ENCODE peak calls at places on chromosome 22, in ten cellular contexts. One of them, this sample, is unnamed.
A peak's percentile ranks its signal among the peaks of the same experiment; 100 is the strongest.

GRCh38 chr22:45880091-45880651 is 96.8 kb downstream of the WNT7B start:
- DNase-seq in Panc1: no peak
- DNase-seq in AG20443: no peak
- DNase-seq in mesothelial cell of epicardium: peak; percentile 13
- DNase-seq in brain microvascular endothelial cell: no peak
- DNase-seq in heart right ventricle: no peak
- DNase-seq in stimulated activated CD4-positive, alpha-beta T cell treated with anti-CD3 and anti-CD28 coated beads, Interleukin-1b, Interleukin-23, amount 100 ng/mL, for 1 hour: no peak
- DNase-seq in NCI-H345: no peak
- DNase-seq in AG04450: no peak
- DNase-seq in NCI-H460: no peak
- DNase-seq in this sample: no peak

GRCh38 chr22:24402460-24403192 is 24.8 kb upstream of the ADORA2A start:
- DNase-seq in AG20443: peak; percentile 86
- DNase-seq in NCI-H460: peak; percentile 19
- DNase-seq in Panc1: peak; percentile 84
- DNase-seq in stimulated activated CD4-positive, alpha-beta T cell treated with anti-CD3 and anti-CD28 coated beads, Interleukin-1b, Interleukin-23, amount 100 ng/mL, for 1 hour: no peak
- DNase-seq in heart right ventricle: peak; percentile 49
- DNase-seq in brain microvascular endothelial cell: peak; percentile 91
- DNase-seq in mesothelial cell of epicardium: no peak
- DNase-seq in AG04450: peak; percentile 60
- DNase-seq in NCI-H345: no peak
- DNase-seq in this sample: peak; percentile 80

GRCh38 chr22:30354644-30355043 is 2.0 kb downstream of the SF3A1 start:
- DNase-seq in Panc1: no peak
- DNase-seq in mesothelial cell of epicardium: no peak
- DNase-seq in brain microvascular endothelial cell: no peak
- DNase-seq in AG04450: no peak
- DNase-seq in AG20443: no peak
- DNase-seq in heart right ventricle: no peak
- DNase-seq in NCI-H460: no peak
- DNase-seq in stimulated activated CD4-positive, alpha-beta T cell treated with anti-CD3 and anti-CD28 coated beads, Interleukin-1b, Interleukin-23, amount 100 ng/mL, for 1 hour: no peak
- DNase-seq in NCI-H345: no peak
- DNase-seq in this sample: no peak

GRCh38 chr22:39467390-39467901 is 10.6 kb downstream of the MGAT3 start:
- DNase-seq in AG04450: no peak
- DNase-seq in NCI-H345: no peak
- DNase-seq in NCI-H460: no peak
- DNase-seq in Panc1: no peak
- DNase-seq in stimulated activated CD4-positive, alpha-beta T cell treated with anti-CD3 and anti-CD28 coated beads, Interleukin-1b, Interleukin-23, amount 100 ng/mL, for 1 hour: no peak
- DNase-seq in brain microvascular endothelial cell: no peak
- DNase-seq in mesothelial cell of epicardium: no peak
- DNase-seq in heart right ventricle: no peak
- DNase-seq in AG20443: no peak
- DNase-seq in this sample: no peak

GRCh38 chr22:44369241-44369652 is 56.5 kb upstream of the SHISAL1 start:
- DNase-seq in stimulated activated CD4-positive, alpha-beta T cell treated with anti-CD3 and anti-CD28 coated beads, Interleukin-1b, Interleukin-23, amount 100 ng/mL, for 1 hour: no peak
- DNase-seq in NCI-H345: no peak
- DNase-seq in mesothelial cell of epicardium: no peak
- DNase-seq in NCI-H460: no peak
- DNase-seq in Panc1: no peak
- DNase-seq in brain microvascular endothelial cell: no peak
- DNase-seq in AG04450: no peak
- DNase-seq in heart right ventricle: no peak
- DNase-seq in AG20443: no peak
- DNase-seq in this sample: no peak

GRCh38 chr22:30283342-30283741 is 6.0 kb downstream of the CASTOR1 start:
- DNase-seq in stimulated activated CD4-positive, alpha-beta T cell treated with anti-CD3 and anti-CD28 coated beads, Interleukin-1b, Interleukin-23, amount 100 ng/mL, for 1 hour: no peak
- DNase-seq in brain microvascular endothelial cell: no peak
- DNase-seq in AG04450: no peak
- DNase-seq in NCI-H460: no peak
- DNase-seq in NCI-H345: no peak
- DNase-seq in mesothelial cell of epicardium: no peak
- DNase-seq in AG20443: no peak
- DNase-seq in heart right ventricle: no peak
- DNase-seq in Panc1: no peak
- DNase-seq in this sample: no peak

GRCh38 chr22:35231585-35232084 is 25.7 kb upstream of the HMGXB4 start:
- DNase-seq in stimulated activated CD4-positive, alpha-beta T cell treated with anti-CD3 and anti-CD28 coated beads, Interleukin-1b, Interleukin-23, amount 100 ng/mL, for 1 hour: peak; percentile 52
- DNase-seq in NCI-H345: peak; percentile 62
- DNase-seq in heart right ventricle: peak; percentile 27
- DNase-seq in Panc1: peak; percentile 47
- DNase-seq in NCI-H460: peak; percentile 63
- DNase-seq in AG20443: peak; percentile 77
- DNase-seq in AG04450: peak; percentile 11
- DNase-seq in brain microvascular endothelial cell: peak; percentile 31
- DNase-seq in mesothelial cell of epicardium: peak; percentile 52
- DNase-seq in this sample: peak; percentile 37

GRCh38 chr22:33922268-33922667 is 2.0 kb upstream of the LARGE1 start:
- DNase-seq in NCI-H460: no peak
- DNase-seq in brain microvascular endothelial cell: peak; percentile 21
- DNase-seq in AG04450: no peak
- DNase-seq in Panc1: no peak
- DNase-seq in mesothelial cell of epicardium: peak; percentile 33
- DNase-seq in stimulated activated CD4-positive, alpha-beta T cell treated with anti-CD3 and anti-CD28 coated beads, Interleukin-1b, Interleukin-23, amount 100 ng/mL, for 1 hour: no peak
- DNase-seq in heart right ventricle: no peak
- DNase-seq in AG20443: peak; percentile 27
- DNase-seq in NCI-H345: peak; percentile 5
- DNase-seq in this sample: no peak

GRCh38 chr22:46845281-46846153 is 83.1 kb downstream of the TBC1D22A start:
- DNase-seq in NCI-H345: no peak
- DNase-seq in AG20443: peak; percentile 71
- DNase-seq in NCI-H460: no peak
- DNase-seq in AG04450: no peak
- DNase-seq in brain microvascular endothelial cell: peak; percentile 16
- DNase-seq in heart right ventricle: no peak
- DNase-seq in mesothelial cell of epicardium: no peak
- DNase-seq in stimulated activated CD4-positive, alpha-beta T cell treated with anti-CD3 and anti-CD28 coated beads, Interleukin-1b, Interleukin-23, amount 100 ng/mL, for 1 hour: no peak
- DNase-seq in Panc1: no peak
- DNase-seq in this sample: peak; percentile 47

GRCh38 chr22:23713696-23714595 is 23.1 kb downstream of the RGL4 start:
- DNase-seq in mesothelial cell of epicardium: no peak
- DNase-seq in brain microvascular endothelial cell: no peak
- DNase-seq in NCI-H460: no peak
- DNase-seq in stimulated activated CD4-positive, alpha-beta T cell treated with anti-CD3 and anti-CD28 coated beads, Interleukin-1b, Interleukin-23, amount 100 ng/mL, for 1 hour: no peak
- DNase-seq in heart right ventricle: no peak
- DNase-seq in AG04450: no peak
- DNase-seq in AG20443: no peak
- DNase-seq in Panc1: no peak
- DNase-seq in NCI-H345: no peak
- DNase-seq in this sample: no peak

GRCh38 chr22:44746061-44746789 is 6.2 kb upstream of the ARHGAP8 start:
- DNase-seq in stimulated activated CD4-positive, alpha-beta T cell treated with anti-CD3 and anti-CD28 coated beads, Interleukin-1b, Interleukin-23, amount 100 ng/mL, for 1 hour: no peak
- DNase-seq in mesothelial cell of epicardium: no peak
- DNase-seq in AG04450: no peak
- DNase-seq in NCI-H345: no peak
- DNase-seq in AG20443: no peak
- DNase-seq in brain microvascular endothelial cell: no peak
- DNase-seq in Panc1: no peak
- DNase-seq in NCI-H460: no peak
- DNase-seq in heart right ventricle: no peak
- DNase-seq in this sample: no peak

GRCh38 chr22:42459273-42460040 is 27.3 kb upstream of the NFAM1 start:
- DNase-seq in NCI-H460: no peak
- DNase-seq in heart right ventricle: no peak
- DNase-seq in AG20443: no peak
- DNase-seq in brain microvascular endothelial cell: no peak
- DNase-seq in mesothelial cell of epicardium: no peak
- DNase-seq in stimulated activated CD4-positive, alpha-beta T cell treated with anti-CD3 and anti-CD28 coated beads, Interleukin-1b, Interleukin-23, amount 100 ng/mL, for 1 hour: no peak
- DNase-seq in NCI-H345: no peak
- DNase-seq in AG04450: no peak
- DNase-seq in Panc1: no peak
- DNase-seq in this sample: no peak

GRCh38 chr22:38222797-38223119 is 21.0 kb downstream of the MAFF start:
- DNase-seq in NCI-H460: no peak
- DNase-seq in heart right ventricle: no peak
- DNase-seq in mesothelial cell of epicardium: no peak
- DNase-seq in NCI-H345: no peak
- DNase-seq in AG20443: no peak
- DNase-seq in stimulated activated CD4-positive, alpha-beta T cell treated with anti-CD3 and anti-CD28 coated beads, Interleukin-1b, Interleukin-23, amount 100 ng/mL, for 1 hour: no peak
- DNase-seq in brain microvascular endothelial cell: no peak
- DNase-seq in Panc1: no peak
- DNase-seq in AG04450: no peak
- DNase-seq in this sample: no peak

GRCh38 chr22:30080805-30081204 is 541 bp downstream of the HORMAD2 start:
- DNase-seq in Panc1: no peak
- DNase-seq in NCI-H460: no peak
- DNase-seq in AG04450: no peak
- DNase-seq in AG20443: no peak
- DNase-seq in NCI-H345: no peak
- DNase-seq in mesothelial cell of epicardium: no peak
- DNase-seq in brain microvascular endothelial cell: no peak
- DNase-seq in stimulated activated CD4-positive, alpha-beta T cell treated with anti-CD3 and anti-CD28 coated beads, Interleukin-1b, Interleukin-23, amount 100 ng/mL, for 1 hour: no peak
- DNase-seq in heart right ventricle: no peak
- DNase-seq in this sample: no peak

GRCh38 chr22:35749808-35750207 is 32.1 kb downstream of the APOL5 start:
- DNase-seq in AG04450: no peak
- DNase-seq in stimulated activated CD4-positive, alpha-beta T cell treated with anti-CD3 and anti-CD28 coated beads, Interleukin-1b, Interleukin-23, amount 100 ng/mL, for 1 hour: no peak
- DNase-seq in Panc1: no peak
- DNase-seq in AG20443: peak; percentile 84
- DNase-seq in NCI-H460: no peak
- DNase-seq in mesothelial cell of epicardium: no peak
- DNase-seq in brain microvascular endothelial cell: no peak
- DNase-seq in heart right ventricle: no peak
- DNase-seq in NCI-H345: no peak
- DNase-seq in this sample: no peak

GRCh38 chr22:46390652-46391301 is 55.3 kb downstream of the TRMU start:
- DNase-seq in brain microvascular endothelial cell: peak; percentile 34
- DNase-seq in Panc1: no peak
- DNase-seq in heart right ventricle: peak; percentile 71
- DNase-seq in stimulated activated CD4-positive, alpha-beta T cell treated with anti-CD3 and anti-CD28 coated beads, Interleukin-1b, Interleukin-23, amount 100 ng/mL, for 1 hour: no peak
- DNase-seq in NCI-H460: no peak
- DNase-seq in AG04450: peak; percentile 6
- DNase-seq in NCI-H345: no peak
- DNase-seq in AG20443: peak; percentile 94
- DNase-seq in mesothelial cell of epicardium: no peak
- DNase-seq in this sample: peak; percentile 87

GRCh38 chr22:31586137-31586920 is 75.7 kb downstream of the PISD start:
- DNase-seq in NCI-H345: no peak
- DNase-seq in heart right ventricle: no peak
- DNase-seq in NCI-H460: peak; percentile 96
- DNase-seq in mesothelial cell of epicardium: no peak
- DNase-seq in AG20443: no peak
- DNase-seq in stimulated activated CD4-positive, alpha-beta T cell treated with anti-CD3 and anti-CD28 coated beads, Interleukin-1b, Interleukin-23, amount 100 ng/mL, for 1 hour: no peak
- DNase-seq in AG04450: no peak
- DNase-seq in Panc1: no peak
- DNase-seq in brain microvascular endothelial cell: peak; percentile 87
- DNase-seq in this sample: no peak

GRCh38 chr22:30754971-30755759 is 60.5 kb downstream of the OSBP2 start:
- DNase-seq in Panc1: no peak
- DNase-seq in stimulated activated CD4-positive, alpha-beta T cell treated with anti-CD3 and anti-CD28 coated beads, Interleukin-1b, Interleukin-23, amount 100 ng/mL, for 1 hour: no peak
- DNase-seq in heart right ventricle: no peak
- DNase-seq in AG04450: peak; percentile 61
- DNase-seq in mesothelial cell of epicardium: no peak
- DNase-seq in NCI-H460: peak; percentile 71
- DNase-seq in AG20443: peak; percentile 93
- DNase-seq in brain microvascular endothelial cell: peak; percentile 64
- DNase-seq in NCI-H345: peak; percentile 36
- DNase-seq in this sample: peak; percentile 86

GRCh38 chr22:46336119-46337078 is 885 bp downstream of the TRMU start:
- DNase-seq in mesothelial cell of epicardium: no peak
- DNase-seq in brain microvascular endothelial cell: no peak
- DNase-seq in AG04450: no peak
- DNase-seq in Panc1: no peak
- DNase-seq in stimulated activated CD4-positive, alpha-beta T cell treated with anti-CD3 and anti-CD28 coated beads, Interleukin-1b, Interleukin-23, amount 100 ng/mL, for 1 hour: no peak
- DNase-seq in NCI-H345: no peak
- DNase-seq in NCI-H460: no peak
- DNase-seq in heart right ventricle: peak; percentile 44
- DNase-seq in AG20443: peak; percentile 49
- DNase-seq in this sample: peak; percentile 41

GRCh38 chr22:50192825-50193204 is 7.1 kb downstream of the TRABD start:
- DNase-seq in AG04450: no peak
- DNase-seq in brain microvascular endothelial cell: no peak
- DNase-seq in Panc1: no peak
- DNase-seq in stimulated activated CD4-positive, alpha-beta T cell treated with anti-CD3 and anti-CD28 coated beads, Interleukin-1b, Interleukin-23, amount 100 ng/mL, for 1 hour: no peak
- DNase-seq in heart right ventricle: peak; percentile 23
- DNase-seq in mesothelial cell of epicardium: no peak
- DNase-seq in NCI-H460: no peak
- DNase-seq in NCI-H345: no peak
- DNase-seq in AG20443: no peak
- DNase-seq in this sample: no peak

GRCh38 chr22:45429424-45429823 is 15.9 kb downstream of the RIBC2 start:
- DNase-seq in NCI-H460: no peak
- DNase-seq in brain microvascular endothelial cell: no peak
- DNase-seq in AG20443: no peak
- DNase-seq in Panc1: no peak
- DNase-seq in AG04450: no peak
- DNase-seq in heart right ventricle: no peak
- DNase-seq in stimulated activated CD4-positive, alpha-beta T cell treated with anti-CD3 and anti-CD28 coated beads, Interleukin-1b, Interleukin-23, amount 100 ng/mL, for 1 hour: no peak
- DNase-seq in mesothelial cell of epicardium: no peak
- DNase-seq in NCI-H345: no peak
- DNase-seq in this sample: no peak

GRCh38 chr22:47307812-47308211 is 545.4 kb downstream of the TBC1D22A start:
- DNase-seq in NCI-H460: no peak
- DNase-seq in Panc1: no peak
- DNase-seq in AG20443: no peak
- DNase-seq in NCI-H345: no peak
- DNase-seq in mesothelial cell of epicardium: no peak
- DNase-seq in heart right ventricle: no peak
- DNase-seq in stimulated activated CD4-positive, alpha-beta T cell treated with anti-CD3 and anti-CD28 coated beads, Interleukin-1b, Interleukin-23, amount 100 ng/mL, for 1 hour: no peak
- DNase-seq in brain microvascular endothelial cell: no peak
- DNase-seq in AG04450: peak; percentile 20
- DNase-seq in this sample: no peak

GRCh38 chr22:26547426-26547825 is 35.2 kb upstream of the TFIP11 start:
- DNase-seq in AG04450: no peak
- DNase-seq in NCI-H345: no peak
- DNase-seq in brain microvascular endothelial cell: no peak
- DNase-seq in heart right ventricle: no peak
- DNase-seq in stimulated activated CD4-positive, alpha-beta T cell treated with anti-CD3 and anti-CD28 coated beads, Interleukin-1b, Interleukin-23, amount 100 ng/mL, for 1 hour: no peak
- DNase-seq in AG20443: no peak
- DNase-seq in Panc1: no peak
- DNase-seq in NCI-H460: no peak
- DNase-seq in mesothelial cell of epicardium: no peak
- DNase-seq in this sample: no peak

GRCh38 chr22:48802576-48802975 is 1025.1 kb downstream of the BRD1 start:
- DNase-seq in NCI-H345: no peak
- DNase-seq in mesothelial cell of epicardium: no peak
- DNase-seq in stimulated activated CD4-positive, alpha-beta T cell treated with anti-CD3 and anti-CD28 coated beads, Interleukin-1b, Interleukin-23, amount 100 ng/mL, for 1 hour: no peak
- DNase-seq in AG04450: no peak
- DNase-seq in heart right ventricle: no peak
- DNase-seq in AG20443: no peak
- DNase-seq in Panc1: no peak
- DNase-seq in NCI-H460: no peak
- DNase-seq in brain microvascular endothelial cell: no peak
- DNase-seq in this sample: no peak

GRCh38 chr22:46062971-46063631 is 86.1 kb upstream of the WNT7B start:
- DNase-seq in AG20443: peak; percentile 10
- DNase-seq in NCI-H345: no peak
- DNase-seq in mesothelial cell of epicardium: peak; percentile 3
- DNase-seq in brain microvascular endothelial cell: no peak
- DNase-seq in AG04450: no peak
- DNase-seq in Panc1: no peak
- DNase-seq in stimulated activated CD4-positive, alpha-beta T cell treated with anti-CD3 and anti-CD28 coated beads, Interleukin-1b, Interleukin-23, amount 100 ng/mL, for 1 hour: no peak
- DNase-seq in NCI-H460: no peak
- DNase-seq in heart right ventricle: no peak
- DNase-seq in this sample: no peak

GRCh38 chr22:20043997-20044342 is 23.1 kb downstream of the TANGO2 start:
- DNase-seq in heart right ventricle: no peak
- DNase-seq in NCI-H345: no peak
- DNase-seq in AG04450: no peak
- DNase-seq in AG20443: no peak
- DNase-seq in brain microvascular endothelial cell: no peak
- DNase-seq in Panc1: no peak
- DNase-seq in mesothelial cell of epicardium: no peak
- DNase-seq in stimulated activated CD4-positive, alpha-beta T cell treated with anti-CD3 and anti-CD28 coated beads, Interleukin-1b, Interleukin-23, amount 100 ng/mL, for 1 hour: no peak
- DNase-seq in NCI-H460: no peak
- DNase-seq in this sample: no peak